ENCODE peak calls at places on chromosomes 13 and 19, in five cellular contexts. T, Y, D, Q and K are unnamed samples.

GRCh38 chr19:41457241-41457640 is 14.3 kb downstream of the ERICH4 start:
- DNase-seq in Q (no peak), Y (no peak), D (no peak), T (no peak), K (no peak)

GRCh38 chr13:38483623-38484022 is 134.0 kb downstream of the UFM1 start:
- DNase-seq in D (no peak), T (no peak), Q (no peak), Y (no peak), K (no peak)

GRCh38 chr19:15623711-15624318 is 8.8 kb downstream of the CYP4F8 start:
- DNase-seq in Q (no peak), D (no peak), Y (no peak), T (no peak), K (no peak)

GRCh38 chr13:113288880-113289279 is 8.2 kb upstream of the LAMP1 start:
- DNase-seq in Q (no peak), D (no peak), Y (no peak), T (no peak), K (no peak)

GRCh38 chr13:100879255-100879654 is 204.7 kb upstream of the TMTC4 start:
- DNase-seq in Q (no peak), T (no peak), Y (no peak), D (no peak), K (no peak)

GRCh38 chr19:15280915-15281683 is 48.9 kb upstream of the EPHX3 start:
- DNase-seq in T (peak; percentile 89), D (no peak), Y (peak; percentile 95), Q (peak; percentile 81), K (no peak)

GRCh38 chr13:77184455-77184854 is 142.4 kb downstream of the MYCBP2 start:
- DNase-seq in T (no peak), D (no peak), Q (no peak), Y (no peak), K (no peak)

GRCh38 chr13:73844986-73845385 is 289.2 kb downstream of the KLF12 start:
- DNase-seq in Y (no peak), T (no peak), D (no peak), Q (no peak), K (no peak)

GRCh38 chr19:41541990-41542584 is 33.9 kb upstream of the CEACAM21 start:
- DNase-seq in D (peak; percentile 51), Q (no peak), T (peak; percentile 89), Y (no peak), K (no peak)

GRCh38 chr13:26062853-26063444 is 11.1 kb upstream of the SHISA2 start:
- DNase-seq in Q (peak; percentile 66), D (peak; percentile 75), Y (no peak), T (no peak), K (no peak)
- H3K27me3 ChIP-seq in Q (peaks cover 9% of the 10 kb centered on the region), D (no peaks in the 10 kb centered on the region), Y (no peaks in the 10 kb centered on the region), T (peaks cover 8% of the 10 kb centered on the region), K (no peaks in the 10 kb centered on the region)

GRCh38 chr19:44754743-44755066 is 6.2 kb downstream of the BCL3 start:
- DNase-seq in Q (no peak), D (no peak), Y (no peak), T (no peak), K (no peak)

GRCh38 chr19:44752123-44752815 is 3.8 kb downstream of the BCL3 start:
- DNase-seq in T (no peak), Y (no peak), D (no peak), Q (no peak), K (no peak)

GRCh38 chr19:44753619-44753931 is 5.1 kb downstream of the BCL3 start:
- DNase-seq in D (no peak), T (no peak), Q (no peak), Y (no peak), K (no peak)

GRCh38 chr19:44753932-44754742 is 5.6 kb downstream of the BCL3 start:
- DNase-seq in Q (peak; percentile 92), Y (peak; percentile 95), T (peak; percentile 99), D (peak; percentile 87), K (peak; percentile 87)

DNA sequence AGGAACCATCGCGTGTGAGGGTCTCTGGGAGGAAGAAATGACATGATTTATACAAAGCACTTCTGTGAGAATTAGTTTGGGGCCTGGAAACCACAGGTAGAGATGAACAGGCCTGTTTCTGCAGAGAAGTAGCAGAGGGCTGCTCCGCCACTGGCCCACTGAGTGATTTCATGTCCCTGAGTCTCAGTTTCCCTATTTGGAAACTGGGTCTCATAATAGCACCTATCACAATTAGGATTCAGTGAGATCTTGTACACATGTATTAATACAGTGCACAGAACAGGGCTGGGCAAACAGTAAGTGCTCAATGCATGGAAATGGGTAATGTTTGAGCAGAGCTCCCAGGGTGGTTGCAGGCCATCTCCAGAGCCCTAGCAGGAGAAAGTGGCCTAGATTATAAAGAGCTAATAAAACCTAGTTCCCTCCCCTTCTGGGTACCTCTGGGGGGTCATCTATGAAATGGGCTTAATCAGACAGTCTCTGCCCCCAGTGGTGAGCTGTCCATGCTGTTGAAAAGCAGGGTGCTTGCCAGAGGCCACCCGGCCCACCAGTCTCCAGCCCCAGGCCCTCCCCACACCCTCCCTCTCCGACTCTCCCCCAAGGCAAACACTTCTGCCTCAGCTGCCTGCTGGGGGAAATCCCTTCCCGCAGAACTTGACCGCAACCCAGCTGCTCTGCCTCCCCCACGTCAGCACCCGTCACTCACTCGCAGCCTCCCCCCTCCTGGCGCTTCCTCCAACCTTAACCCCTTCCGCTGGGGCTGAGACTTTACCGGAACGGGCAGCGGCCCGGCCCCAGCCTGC is 4.5 kb downstream of the BCL3 start:
- DNase-seq in Q (peak; percentile 92), Y (peak; percentile 95), T (peak; percentile 98), D (peak; percentile 77), K (peak; percentile 80)
- H3K4me1 ChIP-seq in Q (peaks cover 40% of the 10 kb centered on the region), Y (peaks cover 56% of the 10 kb centered on the region), T (peaks cover 68% of the 10 kb centered on the region), D (peaks cover 14% of the 10 kb centered on the region), K (peaks cover 76% of the 10 kb centered on the region)

DNA sequence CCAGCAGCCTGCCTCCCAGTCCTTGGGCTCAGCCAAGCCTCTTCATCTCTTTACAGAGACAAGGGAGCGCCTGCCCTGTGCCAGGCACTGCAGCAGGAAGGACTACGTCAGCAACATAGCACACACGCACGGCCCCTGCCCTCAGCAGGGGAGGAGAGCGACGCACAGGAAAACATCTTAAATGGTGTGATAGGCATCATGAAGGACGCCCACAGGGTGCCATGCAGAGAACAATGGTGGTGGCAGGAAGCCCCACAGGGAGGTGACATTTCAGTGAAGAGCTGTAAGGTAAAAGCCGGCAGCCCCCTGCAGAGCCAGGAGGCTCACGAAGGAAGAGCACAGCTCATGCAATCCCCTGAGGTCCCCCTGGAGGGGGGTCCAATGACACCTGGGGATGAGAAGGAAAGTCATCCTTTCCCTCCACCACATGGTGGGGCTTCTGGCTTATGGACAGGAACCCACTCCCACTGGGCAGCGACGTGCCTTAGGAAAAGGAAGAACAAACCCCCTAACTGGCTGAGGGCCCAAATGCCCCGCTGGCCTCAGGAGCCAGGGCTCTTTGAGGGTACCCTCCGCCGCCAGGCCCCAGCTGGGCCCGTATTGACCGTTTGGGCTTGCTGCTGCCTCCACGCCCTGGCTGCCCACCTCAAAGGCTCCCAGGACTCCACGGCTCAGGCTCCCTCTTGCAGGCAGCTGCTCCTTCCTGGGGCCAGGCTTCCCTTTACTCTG is 37.3 kb upstream of the C13orf42 start:
- DNase-seq in Q (no peak), D (no peak), Y (no peak), T (no peak), K (no peak)
- H3K27me3 ChIP-seq in Q (peaks cover 5% of the 10 kb centered on the region), D (no peaks in the 10 kb centered on the region), Y (no peaks in the 10 kb centered on the region), T (no peaks in the 10 kb centered on the region), K (no peaks in the 10 kb centered on the region)

DNA sequence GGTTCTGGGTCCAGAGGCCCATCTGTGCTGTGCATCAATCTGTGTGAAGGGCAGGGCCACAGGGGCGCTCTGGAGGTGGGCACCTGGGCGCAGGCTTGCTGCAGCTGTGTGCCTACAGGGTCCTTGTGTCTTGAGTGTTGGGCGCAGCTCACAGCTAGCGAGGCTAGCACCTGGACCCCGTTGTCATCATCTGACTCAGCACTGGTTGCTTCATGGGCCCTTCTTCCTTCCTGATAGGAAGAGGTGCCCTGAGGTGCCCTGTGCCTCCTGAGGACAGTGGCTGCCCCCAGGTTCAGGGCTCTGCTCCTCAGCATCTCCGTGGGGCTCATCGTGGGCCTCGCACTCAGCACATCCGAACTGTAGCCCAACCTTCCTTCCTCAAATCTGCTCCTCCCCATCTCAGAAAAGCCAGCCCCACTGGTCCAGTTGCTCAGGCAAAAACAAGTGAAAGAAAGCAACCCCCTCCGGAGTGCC is 54.8 kb downstream of the GATAD2A start:
- DNase-seq in Y (no peak), T (peak; percentile 73), Q (no peak), D (no peak), K (no peak)
- H3K4me1 ChIP-seq in Y (peaks cover 78% of the 10 kb centered on the region), T (peaks cover 54% of the 10 kb centered on the region), Q (peaks cover 56% of the 10 kb centered on the region), D (peaks cover 56% of the 10 kb centered on the region), K (peaks cover 61% of the 10 kb centered on the region)

GRCh38 chr19:29872224-29872731 is 60.5 kb downstream of the CCNE1 start:
- DNase-seq in Q (peak; percentile 46), Y (no peak), T (no peak), D (peak; percentile 33), K (no peak)
- H3K27me3 ChIP-seq in Q (peaks cover 4% of the 10 kb centered on the region), Y (no peaks in the 10 kb centered on the region), T (peaks cover 66% of the 10 kb centered on the region), D (peaks cover 7% of the 10 kb centered on the region), K (peaks cover 7% of the 10 kb centered on the region)

GRCh38 chr19:10412257-10412977 is 7.9 kb upstream of the PDE4A start:
- DNase-seq in D (no peak), Y (no peak), T (no peak), Q (no peak), K (no peak)
- H3K4me1 ChIP-seq in D (peaks cover 4% of the 10 kb centered on the region), Y (peaks cover 13% of the 10 kb centered on the region), T (no peaks in the 10 kb centered on the region), Q (peaks cover 5% of the 10 kb centered on the region), K (peaks cover 7% of the 10 kb centered on the region)

DNA sequence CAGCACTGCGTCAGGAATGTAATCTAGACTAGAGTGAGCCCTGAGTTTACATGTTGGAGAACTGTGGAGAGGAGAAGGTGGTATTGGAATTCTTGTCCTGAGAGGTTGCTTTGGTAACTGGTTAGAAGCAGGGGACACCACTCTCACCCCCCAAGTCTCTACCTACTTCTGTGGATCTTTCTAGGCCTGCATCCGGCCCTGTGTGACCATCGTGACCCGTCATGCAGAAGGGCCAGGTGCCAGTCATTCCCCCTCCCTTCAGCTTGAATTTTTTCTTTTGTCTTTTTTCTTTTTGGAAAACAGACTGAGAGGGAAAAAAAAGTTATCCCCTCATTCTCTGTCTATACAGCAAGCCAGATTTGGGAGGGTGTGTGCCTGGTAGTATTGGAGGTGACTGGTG is 31.8 kb downstream of the NFIX start:
- DNase-seq in T (no peak), D (no peak), Q (no peak), Y (no peak), K (no peak)
- H3K27me3 ChIP-seq in T (peaks cover 26% of the 10 kb centered on the region), D (peaks cover 100% of the 10 kb centered on the region), Q (peaks cover 85% of the 10 kb centered on the region), Y (no peaks in the 10 kb centered on the region), K (no peaks in the 10 kb centered on the region)